ENCODE peak calls at places on chromosome 20, in nine cellular contexts. One of them, this sample, is unnamed.

GRCh38 chr20:25573288-25574251 is 11.8 kb downstream of the NINL start:
- DNase-seq in pancreas: no peak
- DNase-seq in tibial artery: no peak
- DNase-seq in sigmoid colon: no peak
- DNase-seq in hepatocyte: no peak
- DNase-seq in left lung: no peak
- DNase-seq in uterus: no peak
- DNase-seq in transverse colon: no peak
- DNase-seq in cardiac muscle cell: no peak
- DNase-seq in this sample: no peak

GRCh38 chr20:43982016-43982415 is 67.4 kb downstream of the TOX2 start:
- DNase-seq in left lung: no peak
- DNase-seq in pancreas: no peak
- DNase-seq in uterus: no peak
- DNase-seq in tibial artery: no peak
- DNase-seq in transverse colon: no peak
- DNase-seq in sigmoid colon: no peak
- DNase-seq in hepatocyte: no peak
- DNase-seq in cardiac muscle cell: no peak
- DNase-seq in this sample: no peak

GRCh38 chr20:62641749-62642665 is at the start of gene SLCO4A1:
- DNase-seq in tibial artery: peak; percentile 75
- DNase-seq in transverse colon: peak; percentile 87
- DNase-seq in left lung: peak; percentile 96
- DNase-seq in uterus: peak; percentile 59
- DNase-seq in pancreas: peak; percentile 63
- DNase-seq in sigmoid colon: peak; percentile 84
- DNase-seq in hepatocyte: peak; percentile 75
- DNase-seq in cardiac muscle cell: peak; percentile 67
- DNase-seq in this sample: peak; percentile 90

GRCh38 chr20:47334022-47334551 is 22.4 kb downstream of the ZMYND8 start:
- DNase-seq in left lung: no peak
- DNase-seq in transverse colon: peak; percentile 47
- DNase-seq in uterus: peak; percentile 42
- DNase-seq in hepatocyte: peak; percentile 73
- DNase-seq in sigmoid colon: no peak
- DNase-seq in tibial artery: no peak
- DNase-seq in pancreas: no peak
- DNase-seq in cardiac muscle cell: no peak
- DNase-seq in this sample: no peak

GRCh38 chr20:50186987-50187402 is 3.6 kb upstream of the CEBPB start:
- DNase-seq in uterus: peak; percentile 57
- DNase-seq in cardiac muscle cell: no peak
- DNase-seq in pancreas: no peak
- DNase-seq in transverse colon: no peak
- DNase-seq in sigmoid colon: peak; percentile 78
- DNase-seq in left lung: no peak
- DNase-seq in hepatocyte: no peak
- DNase-seq in tibial artery: peak; percentile 49
- DNase-seq in this sample: no peak

GRCh38 chr20:43736588-43737091 is 9.8 kb upstream of the GTSF1L start:
- DNase-seq in transverse colon: no peak
- DNase-seq in pancreas: no peak
- DNase-seq in left lung: no peak
- DNase-seq in tibial artery: no peak
- DNase-seq in cardiac muscle cell: no peak
- DNase-seq in sigmoid colon: no peak
- DNase-seq in hepatocyte: peak; percentile 23
- DNase-seq in uterus: no peak
- DNase-seq in this sample: peak; percentile 75

GRCh38 chr20:44422083-44422482 is 53.6 kb upstream of the TTPAL start:
- DNase-seq in left lung: no peak
- DNase-seq in hepatocyte: no peak
- DNase-seq in cardiac muscle cell: no peak
- DNase-seq in tibial artery: no peak
- DNase-seq in transverse colon: peak; percentile 57
- DNase-seq in sigmoid colon: no peak
- DNase-seq in pancreas: no peak
- DNase-seq in uterus: no peak
- DNase-seq in this sample: no peak

GRCh38 chr20:51185277-51185676 is 162.4 kb upstream of the KCNG1 start:
- DNase-seq in left lung: no peak
- DNase-seq in sigmoid colon: no peak
- DNase-seq in tibial artery: no peak
- DNase-seq in hepatocyte: no peak
- DNase-seq in uterus: no peak
- DNase-seq in cardiac muscle cell: no peak
- DNase-seq in pancreas: no peak
- DNase-seq in transverse colon: no peak
- DNase-seq in this sample: no peak

GRCh38 chr20:44460795-44461141 is 14.9 kb upstream of the TTPAL start:
- DNase-seq in pancreas: no peak
- DNase-seq in cardiac muscle cell: peak; percentile 24
- DNase-seq in uterus: no peak
- DNase-seq in sigmoid colon: no peak
- DNase-seq in hepatocyte: peak; percentile 70
- DNase-seq in tibial artery: no peak
- DNase-seq in transverse colon: no peak
- DNase-seq in left lung: no peak
- DNase-seq in this sample: no peak

GRCh38 chr20:9572690-9573089 is 58.3 kb downstream of the LAMP5 start:
- DNase-seq in sigmoid colon: no peak
- DNase-seq in tibial artery: no peak
- DNase-seq in uterus: no peak
- DNase-seq in pancreas: no peak
- DNase-seq in transverse colon: no peak
- DNase-seq in hepatocyte: no peak
- DNase-seq in cardiac muscle cell: no peak
- DNase-seq in left lung: no peak
- DNase-seq in this sample: no peak

GRCh38 chr20:63698739-63699465 is 2.5 kb downstream of the TNFRSF6B start:
- DNase-seq in left lung: peak; percentile 81
- DNase-seq in hepatocyte: peak; percentile 56
- DNase-seq in cardiac muscle cell: no peak
- DNase-seq in transverse colon: peak; percentile 35
- DNase-seq in tibial artery: peak; percentile 64
- DNase-seq in sigmoid colon: peak; percentile 83
- DNase-seq in uterus: peak; percentile 66
- DNase-seq in pancreas: peak; percentile 50
- DNase-seq in this sample: peak; percentile 74
- H3K4me3 ChIP-seq in left lung: no peak overlapping the region
- H3K4me3 ChIP-seq in hepatocyte: no peak overlapping the region
- H3K4me3 ChIP-seq in cardiac muscle cell: no peak overlapping the region
- H3K4me3 ChIP-seq in transverse colon: no peak overlapping the region
- H3K4me3 ChIP-seq in tibial artery: no peak overlapping the region
- H3K4me3 ChIP-seq in sigmoid colon: no peak overlapping the region
- H3K4me3 ChIP-seq in uterus: no peak overlapping the region
- H3K4me3 ChIP-seq in pancreas: no peak overlapping the region
- H3K4me3 ChIP-seq in this sample: no peak overlapping the region

GRCh38 chr20:36794116-36794474 is 20.5 kb upstream of the DSN1 start:
- DNase-seq in tibial artery: no peak
- DNase-seq in left lung: peak; percentile 77
- DNase-seq in hepatocyte: no peak
- DNase-seq in uterus: no peak
- DNase-seq in transverse colon: no peak
- DNase-seq in sigmoid colon: no peak
- DNase-seq in pancreas: no peak
- DNase-seq in cardiac muscle cell: no peak
- DNase-seq in this sample: no peak

GRCh38 chr20:36791862-36792261 is 18.3 kb upstream of the DSN1 start:
- DNase-seq in transverse colon: no peak
- DNase-seq in uterus: no peak
- DNase-seq in cardiac muscle cell: no peak
- DNase-seq in sigmoid colon: no peak
- DNase-seq in pancreas: no peak
- DNase-seq in tibial artery: no peak
- DNase-seq in left lung: no peak
- DNase-seq in hepatocyte: no peak
- DNase-seq in this sample: no peak

GRCh38 chr20:36795691-36796090 is 22.1 kb upstream of the DSN1 start:
- DNase-seq in pancreas: no peak
- DNase-seq in transverse colon: no peak
- DNase-seq in cardiac muscle cell: no peak
- DNase-seq in hepatocyte: no peak
- DNase-seq in sigmoid colon: no peak
- DNase-seq in uterus: no peak
- DNase-seq in tibial artery: no peak
- DNase-seq in left lung: no peak
- DNase-seq in this sample: no peak

GRCh38 chr20:36793294-36794115 is 19.9 kb upstream of the DSN1 start:
- DNase-seq in pancreas: no peak
- DNase-seq in uterus: no peak
- DNase-seq in hepatocyte: no peak
- DNase-seq in transverse colon: no peak
- DNase-seq in tibial artery: no peak
- DNase-seq in cardiac muscle cell: no peak
- DNase-seq in sigmoid colon: no peak
- DNase-seq in left lung: peak; percentile 79
- DNase-seq in this sample: no peak

GRCh38 chr20:36792422-36792821 is 18.9 kb upstream of the DSN1 start:
- DNase-seq in transverse colon: no peak
- DNase-seq in cardiac muscle cell: peak; percentile 68
- DNase-seq in sigmoid colon: no peak
- DNase-seq in uterus: peak; percentile 42
- DNase-seq in pancreas: no peak
- DNase-seq in hepatocyte: peak; percentile 71
- DNase-seq in left lung: no peak
- DNase-seq in tibial artery: no peak
- DNase-seq in this sample: no peak
- TF ChIP-seq CTCF in transverse colon: no peak
- TF ChIP-seq CTCF in cardiac muscle cell: peak; percentile 43
- TF ChIP-seq CTCF in sigmoid colon: no peak
- TF ChIP-seq CTCF in uterus: no peak
- TF ChIP-seq CTCF in pancreas: no peak
- TF ChIP-seq CTCF in hepatocyte: peak; percentile 48
- TF ChIP-seq CTCF in left lung: no peak
- TF ChIP-seq CTCF in tibial artery: peak; percentile 45
- TF ChIP-seq CTCF in this sample: peak; percentile 53

GRCh38 chr20:32215729-32216128 is 8.0 kb downstream of the POFUT1 start:
- DNase-seq in cardiac muscle cell: no peak
- DNase-seq in hepatocyte: no peak
- DNase-seq in left lung: no peak
- DNase-seq in sigmoid colon: no peak
- DNase-seq in transverse colon: no peak
- DNase-seq in pancreas: no peak
- DNase-seq in tibial artery: no peak
- DNase-seq in uterus: no peak
- DNase-seq in this sample: no peak

GRCh38 chr20:32215147-32215546 is 7.5 kb downstream of the POFUT1 start:
- DNase-seq in sigmoid colon: no peak
- DNase-seq in tibial artery: no peak
- DNase-seq in hepatocyte: no peak
- DNase-seq in cardiac muscle cell: no peak
- DNase-seq in left lung: no peak
- DNase-seq in transverse colon: no peak
- DNase-seq in pancreas: no peak
- DNase-seq in uterus: no peak
- DNase-seq in this sample: no peak

GRCh38 chr20:32213870-32214269 is 6.2 kb downstream of the POFUT1 start:
- DNase-seq in transverse colon: no peak
- DNase-seq in cardiac muscle cell: no peak
- DNase-seq in left lung: no peak
- DNase-seq in pancreas: no peak
- DNase-seq in hepatocyte: no peak
- DNase-seq in uterus: no peak
- DNase-seq in tibial artery: no peak
- DNase-seq in sigmoid colon: no peak
- DNase-seq in this sample: no peak

GRCh38 chr20:32216396-32217142 is 8.9 kb downstream of the POFUT1 start:
- DNase-seq in pancreas: no peak
- DNase-seq in left lung: no peak
- DNase-seq in sigmoid colon: no peak
- DNase-seq in cardiac muscle cell: no peak
- DNase-seq in hepatocyte: peak; percentile 80
- DNase-seq in transverse colon: peak; percentile 81
- DNase-seq in uterus: no peak
- DNase-seq in tibial artery: no peak
- DNase-seq in this sample: no peak

GRCh38 chr20:32218156-32218900 is 10.6 kb downstream of the POFUT1 start:
- DNase-seq in sigmoid colon: no peak
- DNase-seq in pancreas: no peak
- DNase-seq in tibial artery: no peak
- DNase-seq in transverse colon: no peak
- DNase-seq in cardiac muscle cell: no peak
- DNase-seq in uterus: no peak
- DNase-seq in left lung: no peak
- DNase-seq in hepatocyte: no peak
- DNase-seq in this sample: no peak
- H3K36me3 ChIP-seq in sigmoid colon: peaks cover 6% of the 10 kb centered on the region
- H3K36me3 ChIP-seq in pancreas: no peaks in the 10 kb centered on the region
- H3K36me3 ChIP-seq in tibial artery: peaks cover 50% of the 10 kb centered on the region
- H3K36me3 ChIP-seq in transverse colon: no peaks in the 10 kb centered on the region
- H3K36me3 ChIP-seq in cardiac muscle cell: peaks cover 28% of the 10 kb centered on the region
- H3K36me3 ChIP-seq in uterus: no peaks in the 10 kb centered on the region
- H3K36me3 ChIP-seq in left lung: peaks cover 87% of the 10 kb centered on the region
- H3K36me3 ChIP-seq in hepatocyte: peaks cover 4% of the 10 kb centered on the region
- H3K36me3 ChIP-seq in this sample: peaks cover 30% of the 10 kb centered on the region

GRCh38 chr20:24393903-24394302 is 75.5 kb upstream of the SYNDIG1 start:
- DNase-seq in sigmoid colon: no peak
- DNase-seq in pancreas: no peak
- DNase-seq in tibial artery: no peak
- DNase-seq in transverse colon: no peak
- DNase-seq in uterus: no peak
- DNase-seq in left lung: no peak
- DNase-seq in cardiac muscle cell: no peak
- DNase-seq in hepatocyte: no peak
- DNase-seq in this sample: no peak

GRCh38 chr20:24388828-24389325 is 80.6 kb upstream of the SYNDIG1 start:
- DNase-seq in tibial artery: no peak
- DNase-seq in hepatocyte: no peak
- DNase-seq in transverse colon: no peak
- DNase-seq in pancreas: no peak
- DNase-seq in left lung: no peak
- DNase-seq in sigmoid colon: no peak
- DNase-seq in cardiac muscle cell: no peak
- DNase-seq in uterus: no peak
- DNase-seq in this sample: no peak

GRCh38 chr20:24392612-24393011 is 76.8 kb upstream of the SYNDIG1 start:
- DNase-seq in pancreas: no peak
- DNase-seq in left lung: no peak
- DNase-seq in uterus: no peak
- DNase-seq in cardiac muscle cell: no peak
- DNase-seq in tibial artery: no peak
- DNase-seq in transverse colon: no peak
- DNase-seq in hepatocyte: no peak
- DNase-seq in sigmoid colon: no peak
- DNase-seq in this sample: no peak

GRCh38 chr20:24384865-24385264 is 84.6 kb upstream of the SYNDIG1 start:
- DNase-seq in pancreas: no peak
- DNase-seq in sigmoid colon: no peak
- DNase-seq in cardiac muscle cell: no peak
- DNase-seq in transverse colon: no peak
- DNase-seq in hepatocyte: no peak
- DNase-seq in left lung: no peak
- DNase-seq in tibial artery: no peak
- DNase-seq in uterus: no peak
- DNase-seq in this sample: no peak

DNA sequence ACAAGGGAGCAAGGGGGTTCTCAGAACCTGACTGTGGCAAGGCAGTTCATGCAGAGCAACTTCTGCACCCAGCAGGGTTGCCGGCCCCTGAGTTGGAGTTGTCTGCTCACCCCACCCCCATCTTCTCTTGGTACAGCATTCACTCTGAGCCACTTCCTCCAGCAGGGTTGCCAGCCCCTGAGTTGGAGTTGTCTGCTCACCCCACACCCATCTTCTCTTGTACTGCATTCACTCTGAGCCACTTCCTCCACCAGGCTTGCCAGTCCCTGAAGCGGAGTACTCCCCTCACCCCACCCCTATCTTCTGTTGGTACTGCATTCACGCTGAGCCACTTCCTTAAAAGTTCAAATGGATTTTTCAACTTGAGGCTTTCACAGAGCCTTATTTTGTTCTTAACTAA is 79.7 kb upstream of the SYNDIG1 start:
- DNase-seq in tibial artery: peak; percentile 52
- DNase-seq in uterus: no peak
- DNase-seq in pancreas: peak; percentile 36
- DNase-seq in transverse colon: no peak
- DNase-seq in cardiac muscle cell: no peak
- DNase-seq in hepatocyte: no peak
- DNase-seq in left lung: no peak
- DNase-seq in sigmoid colon: no peak
- DNase-seq in this sample: no peak
- H3K4me3 ChIP-seq in tibial artery: no peak overlapping the region
- H3K4me3 ChIP-seq in uterus: no peak overlapping the region
- H3K4me3 ChIP-seq in pancreas: no peak overlapping the region
- H3K4me3 ChIP-seq in transverse colon: no peak overlapping the region
- H3K4me3 ChIP-seq in cardiac muscle cell: no peak overlapping the region
- H3K4me3 ChIP-seq in hepatocyte: no peak overlapping the region
- H3K4me3 ChIP-seq in left lung: no peak overlapping the region
- H3K4me3 ChIP-seq in sigmoid colon: no peak overlapping the region
- H3K4me3 ChIP-seq in this sample: no peak overlapping the region